ENCODE peak calls at places on chromosome 19, in ten cellular contexts. Q is lower leg skin, V is cardiac muscle cell, Y is astrocyte of the cerebellum, Z is ovary, T is brain microvascular endothelial cell, J is thoracic aorta, C is Peyer's patch, G is endothelial cell of umbilical vein, E is AG04450. W is an unnamed sample.

GRCh38 chr19:35228177-35228930 is at the start of gene FAM187B:
- DNase-seq in Q (peak; percentile 68), V (no peak), Y (no peak), Z (no peak), T (no peak), J (no peak), C (no peak), G (no peak), E (no peak), W (no peak)

GRCh38 chr19:8578642-8579265 is 1.5 kb upstream of the MYO1F start:
- DNase-seq in Q (peak; percentile 97), V (peak; percentile 85), Y (peak; percentile 40), Z (peak; percentile 82), T (peak; percentile 63), J (peak; percentile 40), C (peak; percentile 91), G (peak; percentile 55), E (no peak), W (no peak)

GRCh38 chr19:19061491-19061890 is 2.3 kb upstream of the SLC25A42 start:
- DNase-seq in Q (no peak), V (no peak), Y (no peak), Z (no peak), T (no peak), J (no peak), C (no peak), G (no peak), E (no peak), W (no peak)

GRCh38 chr19:35266904-35267817 is 1.6 kb upstream of the USF2 start:
- DNase-seq in Q (peak; percentile 91), V (no peak), Y (no peak), Z (peak; percentile 82), T (no peak), J (no peak), C (peak; percentile 49), G (peak; percentile 10), E (no peak), W (no peak)

GRCh38 chr19:53328967-53329366 is 4.6 kb upstream of the ZNF845 start:
- DNase-seq in Q (peak; percentile 82), V (no peak), Y (no peak), Z (peak; percentile 87), T (no peak), J (no peak), C (no peak), G (no peak), E (no peak), W (no peak)

GRCh38 chr19:57106646-57107235 is 13.0 kb upstream of the USP29 start:
- DNase-seq in Q (peak; percentile 53), V (no peak), Y (no peak), Z (no peak), T (no peak), J (no peak), C (no peak), G (no peak), E (no peak), W (no peak)

GRCh38 chr19:17957149-17957849 is 9.6 kb upstream of the KCNN1 start:
- DNase-seq in Q (no peak), V (no peak), Y (no peak), Z (no peak), T (no peak), J (no peak), C (no peak), G (no peak), E (no peak), W (no peak)

GRCh38 chr19:1238373-1239303 is 833 bp upstream of the CBARP start:
- DNase-seq in Q (no peak), V (no peak), Y (no peak), Z (no peak), T (no peak), J (no peak), C (no peak), G (no peak), E (no peak), W (no peak)

GRCh38 chr19:41511628-41512027 is 64.3 kb upstream of the CEACAM21 start:
- DNase-seq in Q (no peak), V (no peak), Y (no peak), Z (no peak), T (no peak), J (no peak), C (no peak), G (no peak), E (no peak), W (no peak)

GRCh38 chr19:54648129-54648528 is 14.7 kb upstream of the LILRB4 start:
- DNase-seq in Q (peak; percentile 63), V (no peak), Y (no peak), Z (no peak), T (no peak), J (no peak), C (no peak), G (no peak), E (no peak), W (no peak)
- TF ChIP-seq CTCF in Q (no peak), V (no peak), Y (no peak), Z (no peak), T (no peak), J (no peak), C (no peak), G (no peak), E (no peak), W (no peak)

GRCh38 chr19:38978315-38978689 is 2.8 kb upstream of the FBXO17 start:
- DNase-seq in Q (no peak), V (no peak), Y (no peak), Z (no peak), T (no peak), J (no peak), C (no peak), G (no peak), E (no peak), W (no peak)

GRCh38 chr19:38975861-38976271 is 324 bp upstream of the FBXO17 start:
- DNase-seq in Q (no peak), V (no peak), Y (no peak), Z (no peak), T (no peak), J (no peak), C (no peak), G (peak; percentile 40), E (no peak), W (no peak)

GRCh38 chr19:38974599-38975213 is 836 bp downstream of the FBXO17 start:
- DNase-seq in Q (no peak), V (no peak), Y (no peak), Z (no peak), T (no peak), J (no peak), C (no peak), G (peak; percentile 62), E (no peak), W (no peak)

GRCh38 chr19:38977445-38978314 is 2.1 kb upstream of the FBXO17 start:
- DNase-seq in Q (no peak), V (no peak), Y (no peak), Z (no peak), T (no peak), J (no peak), C (no peak), G (no peak), E (no peak), W (no peak)

GRCh38 chr19:38975214-38975860 is at the start of gene FBXO17:
- DNase-seq in Q (peak; percentile 90), V (peak; percentile 75), Y (no peak), Z (peak; percentile 79), T (peak; percentile 40), J (no peak), C (no peak), G (peak; percentile 53), E (no peak), W (no peak)
- H3K4me3 ChIP-seq in Q (peak within 1 kb of the TSS; percentile 36), V (peak within 1 kb of the TSS; percentile 63), Y (peak within 1 kb of the TSS; percentile 76), Z (peak within 1 kb of the TSS; percentile 76), T (peak within 1 kb of the TSS; percentile 75), J (peak within 1 kb of the TSS; percentile 82), C (peak within 1 kb of the TSS; percentile 55), G (peak within 1 kb of the TSS; percentile 65), E (peak within 1 kb of the TSS; percentile 74), W (peak within 1 kb of the TSS; percentile 75)

DNA sequence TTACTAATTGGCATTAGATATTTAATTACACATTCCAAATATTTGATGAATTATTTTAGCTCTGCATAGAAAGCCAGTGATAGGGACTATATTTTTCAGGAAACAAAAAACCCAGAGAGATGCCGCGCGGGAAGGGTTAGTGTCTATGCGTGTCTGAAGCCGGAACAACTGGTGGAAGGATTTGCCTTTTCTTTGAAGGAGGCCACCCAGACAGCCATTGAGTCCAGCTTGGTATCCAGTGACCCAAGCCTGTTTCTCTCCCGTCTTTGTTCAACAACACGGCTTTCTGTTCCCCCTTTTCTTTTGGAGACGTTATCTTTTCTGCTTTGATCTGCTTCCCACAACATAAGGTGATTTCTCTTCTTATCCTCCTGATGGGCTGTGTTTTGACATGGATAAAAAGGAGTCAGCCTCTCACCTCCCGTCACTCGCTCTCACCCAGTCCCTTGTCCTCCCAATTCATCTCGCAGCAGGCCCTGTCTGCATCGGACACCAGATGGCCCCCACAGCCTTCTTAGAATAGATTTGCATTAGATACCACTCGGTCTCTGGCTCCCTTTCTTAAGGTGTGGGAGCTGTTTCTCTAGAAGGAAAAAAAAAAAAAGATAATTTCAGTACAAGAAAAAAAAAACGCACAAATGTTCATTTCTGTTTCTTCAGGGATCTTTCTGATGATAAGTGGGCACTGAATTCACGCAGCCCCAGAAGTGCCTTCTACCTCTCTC is 361.8 kb downstream of the ZNF536 start:
- DNase-seq in Q (no peak), V (peak; percentile 44), Y (no peak), Z (peak; percentile 49), T (no peak), J (no peak), C (no peak), G (no peak), E (no peak), W (no peak)
- TF ChIP-seq CTCF in Q (no peak), V (no peak), Y (peak; percentile 16), Z (no peak), T (no peak), J (no peak), C (no peak), G (no peak), E (no peak), W (no peak)

GRCh38 chr19:4390862-4391693 is 9.3 kb downstream of the SH3GL1 start:
- DNase-seq in Q (no peak), V (no peak), Y (no peak), Z (no peak), T (no peak), J (no peak), C (no peak), G (peak; percentile 50), E (no peak), W (no peak)
- H3K4me3 ChIP-seq in Q (no peak overlapping the region), V (peak overlapping the region; percentile 15), Y (peak overlapping the region; percentile 5), Z (no peak overlapping the region), T (no peak overlapping the region), J (peak overlapping the region; percentile 56), C (peak overlapping the region; percentile 33), G (no peak overlapping the region), E (peak overlapping the region; percentile 25), W (peak overlapping the region; percentile 26)

W was measured in AG04449.